ENCODE peak calls at places on chromosomes 16 and 17, in ten cellular contexts. K is BJ; J is NB4; M is ovary; L is left ventricle myocardium inferior; A is thoracic aorta; Z is progenitor cell of endocrine pancreas; Y is mesothelial cell of epicardium; N is OCI-LY7; G is CD4-positive, alpha-beta T cell. R is an unnamed sample.

GRCh38 chr16:525520-526180 is 1.9 kb upstream of the CAPN15 start:
- DNase-seq in K (peak), J (peak), M (peak), L (no peak), A (no peak), Z (no peak), Y (no peak), N (no peak), G (peak), R (no peak)

GRCh38 chr17:31427684-31428083 is 36.2 kb downstream of the RAB11FIP4 start:
- DNase-seq in K (no peak), J (no peak), M (no peak), L (no peak), A (no peak), Z (no peak), Y (no peak), N (no peak), G (no peak), R (peak)

GRCh38 chr16:31754998-31755615 is 118.5 kb upstream of the ZNF267 start:
- DNase-seq in K (no peak), J (no peak), M (no peak), L (no peak), A (no peak), Z (no peak), Y (no peak), N (no peak), G (no peak), R (no peak)

GRCh38 chr16:27326738-27327585 is 13.2 kb downstream of the IL4R start:
- DNase-seq in K (peak), J (peak), M (peak), L (peak), A (peak), Z (no peak), Y (no peak), N (peak), G (peak), R (no peak)

GRCh38 chr17:58377661-58378060 is 25.7 kb upstream of the SUPT4H1 start:
- DNase-seq in K (no peak), J (no peak), M (no peak), L (no peak), A (no peak), Z (no peak), Y (no peak), N (no peak), G (no peak), R (no peak)

GRCh38 chr17:31919802-31920525 is 16.8 kb upstream of the SUZ12 start:
- DNase-seq in K (no peak), J (no peak), M (no peak), L (no peak), A (no peak), Z (no peak), Y (no peak), N (no peak), G (no peak), R (no peak)

GRCh38 chr17:67478266-67479118 is 101.4 kb downstream of the PITPNC1 start:
- DNase-seq in K (no peak), J (no peak), M (no peak), L (no peak), A (no peak), Z (no peak), Y (no peak), N (no peak), G (no peak), R (no peak)

GRCh38 chr16:50657251-50657650 is 23.9 kb downstream of the SNX20 start:
- DNase-seq in K (no peak), J (no peak), M (no peak), L (no peak), A (no peak), Z (no peak), Y (no peak), N (no peak), G (no peak), R (no peak)

GRCh38 chr17:80339731-80340456 is 75.1 kb upstream of the ENDOV start:
- DNase-seq in K (no peak), J (no peak), M (no peak), L (no peak), A (no peak), Z (no peak), Y (no peak), N (no peak), G (no peak), R (no peak)

GRCh38 chr17:40343126-40344119 is 21.1 kb downstream of the GJD3 start:
- DNase-seq in K (no peak), J (peak), M (peak), L (peak), A (no peak), Z (no peak), Y (no peak), N (no peak), G (no peak), R (no peak)

GRCh38 chr16:67943619-67944503 is at the start of gene LCAT:
- DNase-seq in K (no peak), J (no peak), M (peak), L (peak), A (no peak), Z (no peak), Y (no peak), N (no peak), G (no peak), R (peak)
- TF ChIP-seq CTCF in K (no peak), J (no peak), M (no peak), L (no peak), A (no peak), Z (no peak), Y (no peak), N (peak), G (no peak), R (no peak)

GRCh38 chr17:49690256-49690655 is 12.4 kb upstream of the SPOP start:
- DNase-seq in K (no peak), J (no peak), M (no peak), L (no peak), A (no peak), Z (no peak), Y (no peak), N (no peak), G (no peak), R (no peak)

GRCh38 chr17:49694847-49695697 is 12.7 kb downstream of the SLC35B1 start:
- DNase-seq in K (no peak), J (peak), M (peak), L (peak), A (peak), Z (peak), Y (peak), N (peak), G (peak), R (peak)

GRCh38 chr17:49691677-49692191 is 13.8 kb upstream of the SPOP start:
- DNase-seq in K (no peak), J (no peak), M (no peak), L (no peak), A (no peak), Z (no peak), Y (no peak), N (no peak), G (no peak), R (no peak)

GRCh38 chr17:49691086-49691676 is 13.3 kb upstream of the SPOP start:
- DNase-seq in K (peak), J (no peak), M (no peak), L (no peak), A (peak), Z (no peak), Y (no peak), N (no peak), G (no peak), R (no peak)

DNA sequence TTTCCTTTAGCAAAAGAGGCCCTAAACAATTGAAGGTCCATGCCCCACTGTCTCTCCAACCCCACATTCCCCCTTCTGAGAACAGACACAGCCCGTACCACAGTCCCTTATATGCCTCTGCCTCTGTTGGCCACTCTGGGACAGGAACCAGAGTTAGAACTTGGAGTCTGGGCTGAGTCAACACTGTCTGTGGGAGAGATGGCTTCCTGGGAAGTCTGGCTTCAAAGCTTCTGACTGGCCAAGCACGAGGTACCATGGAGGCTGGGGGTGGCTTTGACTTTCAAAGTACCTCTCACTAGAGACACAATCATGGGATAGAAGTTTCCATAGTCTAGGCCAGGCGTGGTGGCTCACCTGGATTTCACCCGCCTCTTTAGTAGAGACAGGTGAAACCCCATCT is 14.9 kb upstream of the SPOP start:
- DNase-seq in K (no peak), J (no peak), M (no peak), L (no peak), A (no peak), Z (no peak), Y (no peak), N (no peak), G (no peak), R (no peak)
- TF ChIP-seq CTCF in K (no peak), J (no peak), M (no peak), L (no peak), A (no peak), Z (no peak), Y (no peak), N (no peak), G (no peak), R (no peak)

DNA sequence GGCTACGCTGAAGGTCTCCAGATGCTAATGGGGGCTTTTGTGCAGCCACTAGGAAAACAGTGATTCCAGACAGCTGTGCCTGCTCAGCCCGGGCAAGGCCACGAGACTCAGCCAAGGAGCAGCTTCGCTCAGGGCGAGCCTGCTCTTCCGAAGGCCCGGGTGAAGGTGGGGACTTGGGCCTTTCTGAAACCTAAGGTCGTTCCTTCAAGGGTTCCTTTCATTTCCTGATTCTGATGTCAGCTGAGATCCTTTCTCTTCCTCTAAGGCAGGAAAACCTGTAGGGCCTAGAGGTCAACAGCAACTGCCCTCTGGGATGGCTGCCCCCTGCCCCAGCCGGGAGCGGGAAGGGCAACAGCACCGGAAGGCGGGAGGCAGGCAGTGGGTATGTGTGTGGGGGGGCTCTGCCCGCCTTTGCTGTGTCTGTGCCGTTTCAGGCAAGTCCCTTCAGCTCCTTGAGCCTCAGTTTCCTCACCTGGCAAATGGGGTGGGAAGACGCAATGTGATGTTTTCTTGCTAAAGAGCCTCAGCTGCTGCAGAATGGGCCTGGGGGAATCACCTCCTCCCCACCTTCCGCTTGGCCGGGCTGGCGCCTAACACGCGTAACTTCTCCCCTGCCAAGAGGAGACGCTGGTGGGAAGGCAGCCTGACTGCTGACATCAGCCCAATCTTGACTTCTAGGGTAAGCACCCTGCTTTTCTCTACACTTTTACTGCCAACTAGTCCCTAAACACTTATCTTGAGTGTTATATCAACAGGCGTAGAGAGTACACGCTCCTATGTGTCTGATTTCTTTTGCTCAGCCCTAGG is 32.8 kb downstream of the IRF8 start:
- DNase-seq in K (no peak), J (no peak), M (no peak), L (no peak), A (no peak), Z (no peak), Y (no peak), N (peak), G (no peak), R (no peak)
- TF ChIP-seq CTCF in K (no peak), J (no peak), M (no peak), L (no peak), A (no peak), Z (no peak), Y (no peak), N (no peak), G (no peak), R (no peak)

DNA sequence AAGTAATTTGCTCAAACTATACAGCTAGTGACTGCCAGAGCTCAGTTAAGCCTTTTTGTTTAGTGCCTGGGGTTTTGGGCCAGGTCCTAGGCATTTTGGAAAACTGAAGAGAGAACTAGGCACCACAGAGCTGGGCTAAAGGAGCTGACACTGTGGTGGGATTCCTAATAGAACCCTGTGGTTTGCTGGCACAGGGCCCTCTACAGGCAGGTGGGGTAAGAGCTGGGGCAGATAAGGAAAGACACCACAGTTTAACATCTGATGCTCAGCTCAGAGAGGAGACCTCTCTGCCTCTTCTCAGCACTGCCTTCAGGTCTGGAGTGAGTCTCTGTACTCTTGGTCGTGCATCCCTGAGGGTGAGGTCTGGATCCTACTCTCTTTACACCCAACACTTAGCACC is 121.2 kb downstream of the SNX11 start:
- DNase-seq in K (no peak), J (peak), M (no peak), L (no peak), A (no peak), Z (no peak), Y (no peak), N (no peak), G (no peak), R (no peak)
- TF ChIP-seq CTCF in K (no peak), J (peak), M (no peak), L (no peak), A (no peak), Z (peak), Y (no peak), N (peak), G (no peak), R (no peak)

GRCh38 chr17:34375598-34375997 is 12.6 kb upstream of the CCL1 start:
- DNase-seq in K (no peak), J (no peak), M (no peak), L (no peak), A (no peak), Z (no peak), Y (peak), N (no peak), G (no peak), R (no peak)

GRCh38 chr17:34377078-34377823 is 14.2 kb upstream of the CCL1 start:
- DNase-seq in K (no peak), J (no peak), M (no peak), L (no peak), A (no peak), Z (no peak), Y (no peak), N (no peak), G (no peak), R (no peak)

GRCh38 chr17:34379876-34380275 is 16.8 kb upstream of the CCL1 start:
- DNase-seq in K (no peak), J (no peak), M (no peak), L (no peak), A (no peak), Z (no peak), Y (no peak), N (no peak), G (no peak), R (no peak)

GRCh38 chr17:34382586-34383224 is 19.7 kb upstream of the CCL1 start:
- DNase-seq in K (no peak), J (peak), M (no peak), L (no peak), A (no peak), Z (no peak), Y (no peak), N (peak), G (no peak), R (no peak)

GRCh38 chr17:34378664-34379101 is 15.7 kb upstream of the CCL1 start:
- DNase-seq in K (no peak), J (peak), M (no peak), L (no peak), A (no peak), Z (no peak), Y (no peak), N (peak), G (no peak), R (no peak)
- TF ChIP-seq CTCF in K (no peak), J (peak), M (no peak), L (no peak), A (no peak), Z (no peak), Y (no peak), N (peak), G (no peak), R (no peak)

DNA sequence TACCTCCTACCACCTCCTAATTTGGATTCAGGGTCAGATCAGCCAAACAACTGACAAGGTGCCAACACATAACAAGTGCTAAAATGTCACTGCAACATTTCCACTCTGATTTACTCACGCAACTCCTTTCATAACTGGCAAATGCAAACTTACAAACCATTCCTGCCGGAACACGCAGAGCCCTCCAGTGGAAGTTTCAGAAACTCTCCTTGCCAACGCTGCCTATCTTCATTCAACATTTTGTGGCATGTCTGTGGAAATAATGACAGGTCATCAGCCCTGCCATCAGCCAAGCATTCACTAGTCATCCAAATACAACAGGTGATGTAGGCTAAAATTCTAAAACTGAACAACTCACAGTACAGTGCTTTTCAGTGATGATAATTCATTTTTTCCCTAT is 37.7 kb upstream of the OR3A1 start:
- DNase-seq in K (no peak), J (no peak), M (no peak), L (no peak), A (no peak), Z (no peak), Y (no peak), N (no peak), G (no peak), R (no peak)
- TF ChIP-seq CTCF in K (no peak), J (no peak), M (no peak), L (peak), A (no peak), Z (no peak), Y (no peak), N (peak), G (no peak), R (no peak)

GRCh38 chr17:70426752-70427151 is 257.4 kb downstream of the KCNJ2 start:
- DNase-seq in K (no peak), J (no peak), M (no peak), L (no peak), A (no peak), Z (no peak), Y (no peak), N (no peak), G (no peak), R (no peak)

GRCh38 chr17:70422862-70423261 is 253.5 kb downstream of the KCNJ2 start:
- DNase-seq in K (no peak), J (no peak), M (no peak), L (no peak), A (no peak), Z (no peak), Y (no peak), N (no peak), G (no peak), R (no peak)

GRCh38 chr17:70420876-70421445 is 251.6 kb downstream of the KCNJ2 start:
- DNase-seq in K (no peak), J (no peak), M (no peak), L (no peak), A (no peak), Z (no peak), Y (no peak), N (no peak), G (no peak), R (no peak)

DNA sequence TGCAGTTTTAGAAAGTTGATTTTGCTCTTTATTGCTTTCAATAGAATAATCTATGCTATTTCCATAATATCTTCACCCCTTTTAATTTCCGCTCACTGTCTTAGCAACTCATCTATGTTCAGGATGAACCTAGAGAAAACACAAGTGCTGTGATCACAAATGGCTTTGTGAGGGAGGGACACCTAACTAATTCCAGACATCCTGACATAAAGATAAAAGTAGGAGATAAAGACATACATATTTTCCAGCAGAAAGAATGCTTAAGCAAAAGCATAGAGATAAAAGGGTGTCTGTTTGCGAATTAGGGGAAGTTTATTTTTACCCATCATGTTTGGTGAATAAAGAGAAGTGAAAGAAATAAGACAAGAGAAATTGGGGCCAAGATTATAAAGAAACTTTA is 254.2 kb downstream of the KCNJ2 start:
- DNase-seq in K (no peak), J (no peak), M (no peak), L (no peak), A (no peak), Z (no peak), Y (no peak), N (no peak), G (no peak), R (no peak)
- TF ChIP-seq CTCF in K (no peak), J (no peak), M (no peak), L (no peak), A (no peak), Z (no peak), Y (no peak), N (no peak), G (no peak), R (no peak)

DNA sequence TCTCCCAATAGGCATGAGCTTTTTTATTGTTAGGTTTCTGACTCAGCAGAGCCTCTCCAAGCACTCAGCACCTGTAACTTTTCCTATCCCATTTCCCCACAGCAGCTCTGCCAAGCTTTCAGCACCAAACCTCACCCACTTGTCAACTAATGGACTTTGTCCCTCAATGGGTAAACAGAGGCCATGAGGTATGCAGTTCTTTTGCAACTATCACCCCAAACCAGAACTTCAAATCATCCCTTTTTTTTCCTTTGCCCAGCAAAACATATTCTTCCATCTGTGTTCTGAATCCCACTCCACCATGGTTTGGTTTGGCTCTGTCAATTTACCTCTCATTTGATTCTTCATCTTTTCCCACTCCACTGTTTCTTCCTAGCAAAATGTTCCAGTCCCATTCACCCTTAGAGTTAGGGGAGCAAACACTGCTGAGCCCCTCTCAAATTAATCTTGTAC is 58.1 kb downstream of the TOX3 start:
- DNase-seq in K (no peak), J (no peak), M (no peak), L (no peak), A (no peak), Z (no peak), Y (no peak), N (no peak), G (no peak), R (no peak)
- TF ChIP-seq CTCF in K (no peak), J (no peak), M (no peak), L (no peak), A (no peak), Z (no peak), Y (no peak), N (no peak), G (no peak), R (no peak)

GRCh38 chr17:37643118-37643766 is at the start of gene DDX52:
- DNase-seq in K (peak), J (peak), M (peak), L (peak), A (peak), Z (peak), Y (peak), N (peak), G (peak), R (peak)
- TF ChIP-seq CTCF in K (peak), J (no peak), M (no peak), L (peak), A (no peak), Z (no peak), Y (no peak), N (no peak), G (no peak), R (peak)

GRCh38 chr16:52553322-52553721 is 6.4 kb upstream of the TOX3 start:
- DNase-seq in K (no peak), J (no peak), M (no peak), L (no peak), A (no peak), Z (no peak), Y (no peak), N (no peak), G (no peak), R (no peak)
- TF ChIP-seq CTCF in K (no peak), J (peak), M (no peak), L (no peak), A (no peak), Z (peak), Y (peak), N (peak), G (no peak), R (no peak)